ENCODE peak calls at places on chromosomes 11 and 22, in seven cellular contexts. H is Peyer's patch, A is cardiac muscle cell, B is pancreas, P is tibial nerve, O is body of pancreas, Y is neural progenitor cell. X is an unnamed sample.

GRCh38 chr11:3184732-3185347 is 19.7 kb upstream of the OSBPL5 start:
- DNase-seq in Y (no peak), B (no peak), H (peak), P (no peak), A (no peak), O (no peak), X (no peak)

GRCh38 chr11:132453411-132453810 is 1078.9 kb downstream of the OPCML start:
- DNase-seq in Y (no peak), P (no peak), H (no peak), A (no peak), B (no peak), O (no peak), X (no peak)

GRCh38 chr11:127493330-127493729 is 492.8 kb upstream of the KIRREL3 start:
- DNase-seq in Y (peak), O (no peak), B (no peak), A (peak), P (no peak), H (no peak), X (no peak)

GRCh38 chr11:117421041-117421440 is 93.4 kb downstream of the CEP164 start:
- DNase-seq in Y (no peak), O (no peak), P (no peak), A (no peak), B (no peak), H (no peak), X (no peak)

GRCh38 chr11:617248-617911 is 1.6 kb upstream of the IRF7 start:
- DNase-seq in O (no peak), A (no peak), Y (no peak), P (no peak), H (no peak), B (peak), X (no peak)

GRCh38 chr11:45061641-45062040 is 84.8 kb upstream of the PRDM11 start:
- DNase-seq in P (no peak), H (no peak), Y (no peak), O (no peak), B (no peak), A (no peak), X (no peak)

GRCh38 chr22:37618674-37619073 is 10.0 kb downstream of the GGA1 start:
- DNase-seq in O (no peak), Y (no peak), A (no peak), H (no peak), B (no peak), P (no peak), X (no peak)

GRCh38 chr22:32590556-32590955 is 115.9 kb downstream of the FBXO7 start:
- DNase-seq in O (no peak), Y (no peak), H (no peak), A (no peak), B (no peak), P (no peak), X (no peak)

GRCh38 chr11:63966444-63966843 is 8.0 kb upstream of the COX8A start:
- DNase-seq in Y (no peak), P (no peak), O (no peak), A (no peak), B (no peak), H (no peak), X (no peak)
- H3K4me3 ChIP-seq in Y (no peak), P (no peak), O (no peak), A (no peak), B (no peak), H (no peak), X (no peak)

DNA sequence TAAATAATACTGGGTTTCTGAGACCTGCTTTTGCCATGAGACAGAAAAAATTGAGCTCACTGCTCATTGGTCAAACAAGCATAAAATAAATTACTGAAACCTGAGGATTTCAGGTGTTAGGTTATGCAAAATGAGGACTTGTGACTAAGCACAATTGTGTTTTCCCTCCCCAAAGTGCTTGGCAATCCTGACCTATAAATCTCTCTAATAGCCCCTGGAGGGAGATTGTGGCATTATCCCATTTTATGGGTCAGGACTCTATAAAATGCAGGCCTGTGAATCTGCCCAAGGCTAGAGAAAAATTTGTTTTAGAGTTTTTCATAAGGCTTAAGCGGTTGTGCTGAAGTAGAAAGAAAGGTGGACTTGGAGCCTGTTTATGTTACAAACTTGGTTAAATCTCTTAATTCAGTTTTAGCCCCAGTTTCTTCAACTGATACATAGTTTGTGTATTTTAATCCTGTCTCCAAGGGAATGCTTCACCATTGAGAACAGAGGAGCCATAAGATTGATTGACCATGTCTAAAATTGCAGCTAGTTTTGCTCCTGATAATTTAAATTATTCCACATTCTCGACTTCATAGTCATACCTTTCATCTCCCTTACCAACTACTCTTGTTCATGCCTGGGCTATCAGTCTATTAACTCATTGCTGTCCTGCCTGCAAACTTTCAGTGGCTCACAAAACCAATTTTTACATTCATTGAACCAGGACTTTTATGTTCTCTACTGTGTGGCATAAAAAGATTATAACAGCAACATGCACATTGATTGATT is 63.6 kb upstream of the LRRC4C start:
- DNase-seq in H (no peak), A (no peak), Y (no peak), P (no peak), O (no peak), B (no peak), X (no peak)
- TF ChIP-seq CTCF in H (no peak), A (no peak), Y (no peak), P (no peak), O (no peak), B (no peak), X (no peak)

GRCh38 chr22:40595497-40596234 is 40.9 kb downstream of the MRTFA start:
- DNase-seq in O (no peak), A (no peak), B (no peak), Y (no peak), H (no peak), P (no peak), X (no peak)

GRCh38 chr22:40594924-40595323 is 41.6 kb downstream of the MRTFA start:
- DNase-seq in A (no peak), Y (no peak), B (no peak), H (no peak), P (no peak), O (no peak), X (no peak)

GRCh38 chr22:40594346-40594745 is 42.2 kb downstream of the MRTFA start:
- DNase-seq in O (no peak), Y (no peak), B (no peak), A (no peak), P (no peak), H (no peak), X (no peak)

GRCh38 chr22:40593460-40594273 is 42.9 kb downstream of the MRTFA start:
- DNase-seq in A (peak), P (no peak), Y (no peak), H (no peak), B (no peak), O (no peak), X (peak)

GRCh38 chr22:40592352-40593113 is 44.0 kb downstream of the MRTFA start:
- DNase-seq in H (no peak), O (no peak), P (no peak), B (no peak), Y (no peak), A (no peak), X (peak)
- H3K4me3 ChIP-seq in H (no peak), O (no peak), P (no peak), B (no peak), Y (no peak), A (no peak), X (peak)

GRCh38 chr22:20118572-20119020 is 1.6 kb upstream of the TRMT2A start:
- DNase-seq in A (no peak), Y (peak), B (no peak), P (no peak), O (no peak), H (no peak), X (no peak)

GRCh38 chr22:20116376-20116950 is 559 bp downstream of the RANBP1 start:
- DNase-seq in P (no peak), B (peak), A (no peak), O (no peak), Y (peak), H (no peak), X (no peak)

GRCh38 chr22:20115691-20116375 is at the start of gene RANBP1:
- DNase-seq in B (no peak), A (no peak), P (no peak), O (no peak), Y (peak), H (no peak), X (no peak)

GRCh38 chr22:20117656-20118571 is 888 bp upstream of the TRMT2A start:
- DNase-seq in P (no peak), O (no peak), A (peak), B (no peak), H (no peak), Y (peak), X (no peak)

DNA sequence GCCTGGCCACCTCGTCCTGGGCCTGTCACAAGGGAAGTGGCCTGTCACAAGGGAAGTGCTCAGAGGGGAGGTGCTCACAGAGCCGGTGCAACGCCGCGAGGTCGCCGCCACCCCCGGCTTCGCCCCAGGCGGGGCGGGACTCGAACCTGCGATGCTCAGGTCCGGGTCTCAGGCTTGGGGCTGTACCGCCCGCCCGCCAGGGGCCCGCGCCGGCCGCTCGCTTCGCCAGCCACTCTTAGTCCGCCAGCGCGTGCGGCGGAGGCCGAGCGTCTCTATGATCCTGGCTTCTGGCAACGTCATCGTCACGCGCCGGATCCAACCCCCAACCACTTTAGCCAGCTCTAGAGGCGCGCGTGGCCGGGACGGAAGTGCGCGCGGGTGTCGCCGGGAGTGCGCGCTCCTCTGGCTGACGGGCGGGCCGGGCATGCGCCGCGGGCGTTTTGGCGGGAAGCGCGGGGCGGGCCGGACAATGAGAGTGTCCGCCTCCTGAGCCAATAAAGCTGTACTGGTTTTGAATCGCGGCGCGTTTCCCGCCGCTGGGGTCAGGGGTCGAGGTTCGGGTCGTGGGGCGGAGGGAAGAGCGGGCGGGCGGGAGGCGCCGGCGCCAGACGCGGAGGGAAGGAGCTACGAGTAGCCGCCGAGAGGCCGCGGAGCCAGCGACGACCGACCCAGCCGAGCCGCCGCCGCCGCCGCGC is at the start of gene TRMT2A:
- DNase-seq in Y (peak), B (peak), H (peak), A (peak), O (peak), P (peak), X (peak)
- TF ChIP-seq CTCF in Y (peak), B (no peak), H (peak), A (peak), O (no peak), P (peak), X (no peak)

DNA sequence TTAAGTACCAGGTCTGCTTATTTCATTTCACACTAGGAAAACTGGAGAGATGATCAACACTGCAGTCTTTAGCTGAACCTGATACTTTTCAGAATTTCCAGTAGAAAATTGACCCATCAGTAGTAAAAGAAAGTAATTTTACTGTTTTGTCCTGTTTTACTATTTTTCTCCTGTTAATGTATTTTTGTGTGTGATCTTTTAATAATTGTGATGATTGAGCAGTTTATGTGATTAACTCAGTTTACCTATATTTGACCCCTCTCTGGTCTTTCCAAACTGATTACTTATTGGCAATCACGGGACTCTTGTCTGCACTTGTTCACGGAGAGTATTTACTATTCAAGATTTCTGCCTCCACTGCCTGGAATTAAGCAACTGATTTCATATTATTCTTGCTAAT is 546 bp upstream of the CYP2R1 start:
- DNase-seq in O (no peak), Y (no peak), P (no peak), B (no peak), H (no peak), A (no peak), X (no peak)
- H3K4me3 ChIP-seq in O (no peak), Y (peak), P (peak), B (peak), H (peak), A (peak), X (peak)

GRCh38 chr11:62233730-62234129 is 8.3 kb upstream of the SCGB1D2 start:
- DNase-seq in O (no peak), H (no peak), Y (no peak), B (no peak), P (no peak), A (no peak), X (no peak)
- TF ChIP-seq CTCF in O (no peak), H (no peak), Y (no peak), B (no peak), P (no peak), A (no peak), X (peak)

GRCh38 chr22:38942702-38943101 is 14.7 kb upstream of the APOBEC3A start:
- DNase-seq in P (no peak), B (no peak), H (peak), O (no peak), Y (peak), A (no peak), X (no peak)

GRCh38 chr22:38938925-38939324 is 18.5 kb upstream of the APOBEC3A start:
- DNase-seq in Y (no peak), P (no peak), O (no peak), A (no peak), B (no peak), H (no peak), X (no peak)

GRCh38 chr22:38941488-38941987 is 15.9 kb upstream of the APOBEC3A start:
- DNase-seq in B (no peak), A (no peak), H (no peak), O (peak), Y (peak), P (no peak), X (peak)

GRCh38 chr22:38943181-38943580 is 14.2 kb upstream of the APOBEC3A start:
- DNase-seq in H (no peak), P (no peak), B (no peak), O (peak), Y (peak), A (no peak), X (no peak)

GRCh38 chr22:38940985-38941384 is 16.4 kb upstream of the APOBEC3A start:
- DNase-seq in Y (no peak), P (no peak), B (no peak), O (no peak), H (no peak), A (no peak), X (no peak)
- H3K4me3 ChIP-seq in Y (no peak), P (no peak), B (no peak), O (no peak), H (no peak), A (no peak), X (no peak)